ENCODE peak calls at places on chromosomes 12 and 14, in ten cellular contexts. C, G, P, T, U, M, X, E, N and A are unnamed samples.

GRCh38 chr12:104682790-104683279 is 226.1 kb downstream of the CHST11 start:
- DNase-seq in M (peak), G (no peak), X (no peak), T (no peak), N (no peak), E (peak), C (no peak), U (no peak), P (no peak), A (peak)

GRCh38 chr14:33556382-33557121 is 394.3 kb downstream of the EGLN3 start:
- DNase-seq in T (no peak), C (no peak), P (no peak), M (no peak), G (no peak), X (no peak), N (peak), E (no peak), U (no peak), A (no peak)

GRCh38 chr12:121797937-121798801 is 4.7 kb upstream of the RHOF start:
- DNase-seq in X (peak), U (peak), N (peak), M (no peak), E (no peak), C (peak), G (peak), P (peak), T (no peak), A (no peak)

GRCh38 chr14:57574617-57575288 is 81.1 kb upstream of the CCDC198 start:
- DNase-seq in T (no peak), P (no peak), G (no peak), X (no peak), C (no peak), U (peak), M (no peak), N (no peak), E (no peak), A (no peak)

GRCh38 chr14:55115433-55115832 is 13.6 kb upstream of the LGALS3 start:
- DNase-seq in T (no peak), U (no peak), P (peak), G (no peak), E (no peak), X (no peak), N (no peak), C (no peak), M (no peak), A (no peak)

GRCh38 chr12:57176846-57177245 is 29.4 kb upstream of the LRP1-AS start:
- DNase-seq in U (no peak), X (no peak), P (no peak), G (no peak), T (no peak), E (no peak), C (no peak), M (no peak), N (no peak), A (no peak)

GRCh38 chr14:69891422-69891821 is 12.2 kb downstream of the SMOC1 start:
- DNase-seq in T (no peak), N (no peak), X (no peak), U (no peak), C (peak), G (no peak), P (no peak), E (no peak), M (no peak), A (no peak)

GRCh38 chr12:120640840-120641833 is 711 bp downstream of the CABP1 start:
- DNase-seq in E (no peak), U (peak), M (peak), N (peak), T (peak), P (peak), G (no peak), C (peak), X (no peak), A (peak)

GRCh38 chr14:69132513-69133181 is 20.3 kb downstream of the DCAF5 start:
- DNase-seq in U (peak), M (no peak), G (no peak), X (no peak), T (no peak), C (no peak), P (no peak), E (no peak), N (peak), A (no peak)

GRCh38 chr12:49092086-49092815 is 2.4 kb downstream of the DHH start:
- DNase-seq in C (peak), G (no peak), T (peak), N (peak), M (peak), E (peak), U (peak), X (peak), P (no peak), A (peak)

GRCh38 chr12:8985213-8985612 is 4.1 kb upstream of the KLRG1 start:
- DNase-seq in P (no peak), X (no peak), T (no peak), U (no peak), G (no peak), N (no peak), E (no peak), M (no peak), C (no peak), A (no peak)

GRCh38 chr12:121789233-121789781 is 4.2 kb downstream of the RHOF start:
- DNase-seq in G (no peak), N (no peak), T (no peak), U (no peak), M (peak), P (no peak), C (no peak), X (no peak), E (no peak), A (no peak)